ENCODE peak calls at places on chromosomes 12 and 14, in six cellular contexts. Q, I, L, C, G and U are unnamed samples.

GRCh38 chr14:89598548-89599186 is 181.6 kb upstream of the FOXN3 start:
- DNase-seq in I (no peak), G (no peak), L (no peak), Q (no peak), C (no peak), U (no peak)

GRCh38 chr12:3273409-3273853 is 196.3 kb downstream of the TSPAN9 start:
- DNase-seq in C (no peak), G (peak), Q (peak), I (no peak), L (no peak), U (no peak)

GRCh38 chr12:101642115-101643067 is 47.6 kb downstream of the MYBPC1 start:
- DNase-seq in C (no peak), L (no peak), Q (no peak), I (no peak), G (no peak), U (no peak)

GRCh38 chr12:3473844-3474243 is 17.2 kb upstream of the PRMT8 start:
- DNase-seq in I (no peak), C (no peak), G (no peak), L (no peak), Q (no peak), U (no peak)

GRCh38 chr12:24600996-24601395 is 347.9 kb downstream of the BCAT1 start:
- DNase-seq in C (peak), G (peak), Q (peak), L (no peak), I (no peak), U (no peak)

GRCh38 chr12:47071241-47071852 is 8.1 kb upstream of the PCED1B start:
- DNase-seq in L (no peak), G (no peak), C (peak), Q (peak), I (no peak), U (no peak)

GRCh38 chr14:63362305-63362914 is 43.7 kb upstream of the GPHB5 start:
- DNase-seq in G (no peak), Q (no peak), I (no peak), L (no peak), C (no peak), U (no peak)

GRCh38 chr14:62722406-62722805 is 322.9 kb downstream of the KCNH5 start:
- DNase-seq in Q (no peak), C (no peak), I (no peak), L (no peak), G (no peak), U (no peak)

GRCh38 chr12:15592934-15593333 is 196.3 kb downstream of the EPS8 start:
- DNase-seq in L (no peak), Q (peak), I (no peak), G (peak), C (no peak), U (no peak)

GRCh38 chr12:2294651-2295475 is 242.1 kb downstream of the CACNA1C start:
- DNase-seq in L (no peak), C (no peak), Q (peak), G (peak), I (no peak), U (no peak)

GRCh38 chr14:65169351-65169750 is 67.0 kb upstream of the MAX start:
- DNase-seq in G (peak), C (no peak), L (no peak), I (no peak), Q (peak), U (no peak)

GRCh38 chr14:93970589-93970966 is 5.8 kb downstream of the ASB2 start:
- DNase-seq in C (peak), Q (peak), G (no peak), I (peak), L (peak), U (no peak)

GRCh38 chr12:128578045-128578444 is 245.7 kb downstream of the SLC15A4 start:
- DNase-seq in Q (no peak), G (no peak), C (no peak), I (no peak), L (no peak), U (no peak)

GRCh38 chr12:32502693-32503510 is 103.5 kb downstream of the FGD4 start:
- DNase-seq in Q (peak), C (no peak), G (peak), I (no peak), L (no peak), U (no peak)

GRCh38 chr14:50947446-50947845 is 3.2 kb upstream of the PYGL start:
- DNase-seq in I (no peak), L (no peak), C (no peak), G (no peak), Q (no peak), U (no peak)

GRCh38 chr12:110253176-110253575 is 27.9 kb upstream of the ATP2A2 start:
- DNase-seq in I (no peak), C (no peak), G (no peak), L (no peak), Q (peak), U (no peak)

GRCh38 chr12:49838973-49839633 is 3.8 kb downstream of the BCDIN3D start:
- DNase-seq in G (no peak), L (no peak), C (peak), Q (peak), I (no peak), U (no peak)

GRCh38 chr14:89617142-89617460 is 200.1 kb upstream of the FOXN3 start:
- DNase-seq in Q (no peak), I (no peak), G (no peak), L (no peak), C (no peak), U (no peak)

GRCh38 chr14:32004300-32004699 is 72.8 kb upstream of the ARHGAP5 start:
- DNase-seq in I (no peak), G (peak), C (no peak), L (no peak), Q (peak), U (no peak)

GRCh38 chr14:85222344-85222743 is 307.6 kb upstream of the FLRT2 start:
- DNase-seq in I (no peak), Q (no peak), L (no peak), C (no peak), G (no peak), U (no peak)

GRCh38 chr12:46438719-46439319 is 66.2 kb upstream of the SLC38A2 start:
- DNase-seq in L (no peak), G (no peak), Q (no peak), I (no peak), C (no peak), U (no peak)

GRCh38 chr12:52191841-52192791 is at the start of gene KRT80:
- DNase-seq in L (no peak), Q (peak), C (peak), G (peak), I (no peak), U (no peak)